ENCODE peak calls at places on chromosomes 2 and 18, in five cellular contexts. Z, N, W, L and P are unnamed samples.

GRCh38 chr18:8876887-8877286 is 171.5 kb downstream of the MTCL1 start:
- DNase-seq in L (no peak), N (peak), W (no peak), Z (no peak), P (no peak)

GRCh38 chr2:75705921-75706320 is 4.8 kb downstream of the GCFC2 start:
- DNase-seq in N (no peak), L (no peak), Z (no peak), W (no peak), P (no peak)

GRCh38 chr2:142874293-142874814 is 3.1 kb upstream of the KYNU start:
- DNase-seq in N (peak), W (no peak), Z (no peak), L (no peak), P (no peak)

GRCh38 chr2:25341031-25341727 is 546 bp downstream of the DNMT3A start:
- DNase-seq in L (no peak), N (no peak), W (no peak), Z (no peak), P (no peak)

GRCh38 chr2:157415632-157416101 is 28.2 kb downstream of the CYTIP start:
- DNase-seq in W (no peak), L (no peak), N (no peak), Z (no peak), P (no peak)

GRCh38 chr2:240903191-240904060 is 2.7 kb upstream of the CROCC2 start:
- DNase-seq in W (no peak), Z (no peak), L (no peak), N (no peak), P (no peak)

GRCh38 chr2:181667234-181667633 is 10.3 kb upstream of the CERKL start:
- DNase-seq in W (no peak), N (no peak), Z (no peak), L (no peak), P (no peak)

GRCh38 chr2:20501974-20502373 is 55.1 kb downstream of the RHOB start:
- DNase-seq in Z (no peak), N (no peak), L (no peak), W (no peak), P (no peak)

GRCh38 chr18:9898792-9899549 is 13.2 kb downstream of the TXNDC2 start:
- DNase-seq in Z (no peak), W (no peak), N (peak), L (no peak), P (no peak)

GRCh38 chr2:229511524-229511923 is 202.8 kb downstream of the DNER start:
- DNase-seq in L (no peak), Z (no peak), N (no peak), W (no peak), P (no peak)

GRCh38 chr18:42780171-42780570 is 335.3 kb downstream of the RIT2 start:
- DNase-seq in L (no peak), Z (peak), W (no peak), N (no peak), P (no peak)